ENCODE peak calls at places on chromosome 6, in six cellular contexts. One of them, this sample, is unnamed.

GRCh38 chr6:156175971-156176421 is 601.2 kb upstream of the ARID1B start:
- DNase-seq in psoas muscle: peak; percentile 61
- DNase-seq in BE2C: peak; percentile 51
- DNase-seq in fibroblast of lung: no peak
- DNase-seq in MM.1S: no peak
- DNase-seq in cardiac fibroblast: no peak
- DNase-seq in this sample: no peak

GRCh38 chr6:106163966-106164877 is 78.1 kb downstream of the PRDM1 start:
- DNase-seq in psoas muscle: peak; percentile 57
- DNase-seq in BE2C: no peak
- DNase-seq in fibroblast of lung: peak; percentile 93
- DNase-seq in MM.1S: peak; percentile 75
- DNase-seq in cardiac fibroblast: peak; percentile 95
- DNase-seq in this sample: peak; percentile 96

GRCh38 chr6:93105017-93105416 is 314.3 kb downstream of the EPHA7 start:
- DNase-seq in psoas muscle: no peak
- DNase-seq in BE2C: no peak
- DNase-seq in fibroblast of lung: peak; percentile 95
- DNase-seq in MM.1S: no peak
- DNase-seq in cardiac fibroblast: peak; percentile 8
- DNase-seq in this sample: peak; percentile 27

GRCh38 chr6:148166339-148166949 is 176.2 kb upstream of the SASH1 start:
- DNase-seq in psoas muscle: no peak
- DNase-seq in BE2C: no peak
- DNase-seq in fibroblast of lung: peak; percentile 81
- DNase-seq in MM.1S: peak; percentile 18
- DNase-seq in cardiac fibroblast: peak; percentile 80
- DNase-seq in this sample: peak; percentile 17

GRCh38 chr6:82015043-82015442 is 232.5 kb downstream of the IBTK start:
- DNase-seq in psoas muscle: no peak
- DNase-seq in BE2C: no peak
- DNase-seq in fibroblast of lung: no peak
- DNase-seq in MM.1S: no peak
- DNase-seq in cardiac fibroblast: peak; percentile 55
- DNase-seq in this sample: no peak

GRCh38 chr6:140809694-140810101 is 1323.0 kb upstream of the GJE1 start:
- DNase-seq in psoas muscle: no peak
- DNase-seq in BE2C: no peak
- DNase-seq in fibroblast of lung: no peak
- DNase-seq in MM.1S: peak; percentile 41
- DNase-seq in cardiac fibroblast: no peak
- DNase-seq in this sample: no peak

GRCh38 chr6:11815231-11815630 is 36.6 kb upstream of the ADTRP start:
- DNase-seq in psoas muscle: no peak
- DNase-seq in BE2C: no peak
- DNase-seq in fibroblast of lung: no peak
- DNase-seq in MM.1S: no peak
- DNase-seq in cardiac fibroblast: peak; percentile 55
- DNase-seq in this sample: peak; percentile 33

GRCh38 chr6:99933129-99933528 is 60.9 kb downstream of the MCHR2 start:
- DNase-seq in psoas muscle: no peak
- DNase-seq in BE2C: no peak
- DNase-seq in fibroblast of lung: peak; percentile 41
- DNase-seq in MM.1S: no peak
- DNase-seq in cardiac fibroblast: peak; percentile 79
- DNase-seq in this sample: peak; percentile 28

DNA sequence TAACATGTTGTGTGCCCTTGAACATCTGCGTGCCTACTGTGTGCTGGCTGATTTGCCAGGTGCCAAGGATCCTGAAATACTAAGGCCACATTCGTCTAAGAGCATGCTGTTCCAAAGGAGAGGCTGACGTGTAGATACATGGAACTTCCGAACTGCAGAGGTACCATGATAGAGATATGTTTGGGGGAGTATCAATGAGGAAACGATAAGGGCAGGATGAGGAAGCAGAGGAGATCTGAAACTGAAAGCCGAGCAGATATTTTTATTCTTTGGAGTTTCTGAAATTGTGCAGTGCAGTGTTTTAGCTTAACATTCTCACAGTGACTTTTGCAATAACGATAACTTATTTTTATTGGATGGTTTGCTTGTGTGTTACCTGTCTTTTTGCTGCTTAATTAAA is 24.3 kb downstream of the BMP6 start:
- DNase-seq in psoas muscle: no peak
- DNase-seq in BE2C: no peak
- DNase-seq in fibroblast of lung: no peak
- DNase-seq in MM.1S: no peak
- DNase-seq in cardiac fibroblast: no peak
- DNase-seq in this sample: no peak
- H3K4me3 ChIP-seq in psoas muscle: no peak overlapping the region
- H3K4me3 ChIP-seq in BE2C: no peak overlapping the region
- H3K4me3 ChIP-seq in fibroblast of lung: no peak overlapping the region
- H3K4me3 ChIP-seq in MM.1S: no peak overlapping the region
- H3K4me3 ChIP-seq in cardiac fibroblast: no peak overlapping the region
- H3K4me3 ChIP-seq in this sample: no peak overlapping the region

GRCh38 chr6:17986656-17987575 is 519 bp downstream of the KIF13A start:
- DNase-seq in psoas muscle: peak; percentile 78
- DNase-seq in BE2C: peak; percentile 28
- DNase-seq in fibroblast of lung: peak; percentile 57
- DNase-seq in MM.1S: peak; percentile 6
- DNase-seq in cardiac fibroblast: peak; percentile 58
- DNase-seq in this sample: no peak

GRCh38 chr6:17984822-17985660 is 2.4 kb downstream of the KIF13A start:
- DNase-seq in psoas muscle: no peak
- DNase-seq in BE2C: no peak
- DNase-seq in fibroblast of lung: peak; percentile 38
- DNase-seq in MM.1S: no peak
- DNase-seq in cardiac fibroblast: no peak
- DNase-seq in this sample: no peak

GRCh38 chr6:17985934-17986655 is 1.3 kb downstream of the KIF13A start:
- DNase-seq in psoas muscle: no peak
- DNase-seq in BE2C: no peak
- DNase-seq in fibroblast of lung: no peak
- DNase-seq in MM.1S: no peak
- DNase-seq in cardiac fibroblast: no peak
- DNase-seq in this sample: no peak

GRCh38 chr6:17983712-17984111 is 3.7 kb downstream of the KIF13A start:
- DNase-seq in psoas muscle: no peak
- DNase-seq in BE2C: no peak
- DNase-seq in fibroblast of lung: no peak
- DNase-seq in MM.1S: peak; percentile 38
- DNase-seq in cardiac fibroblast: no peak
- DNase-seq in this sample: no peak

DNA sequence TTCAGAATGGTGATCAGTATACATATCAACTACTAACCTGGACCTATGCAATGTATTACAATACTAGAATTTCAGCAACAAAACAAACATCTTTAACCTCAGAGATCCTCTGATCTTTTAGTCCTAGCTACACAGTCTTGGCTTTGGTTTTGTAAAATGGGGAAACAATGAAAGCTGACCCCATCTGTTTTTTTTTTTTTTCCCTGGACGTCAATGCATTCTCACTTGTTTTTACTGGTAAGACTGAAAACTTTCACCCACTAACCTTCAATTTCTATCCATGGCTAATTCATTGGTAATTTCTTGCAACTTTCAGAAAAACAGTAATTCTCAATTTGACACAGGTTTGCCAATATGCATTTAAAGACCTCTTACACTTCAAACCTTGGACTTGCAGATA is 3.0 kb downstream of the KIF13A start:
- DNase-seq in psoas muscle: no peak
- DNase-seq in BE2C: no peak
- DNase-seq in fibroblast of lung: peak; percentile 25
- DNase-seq in MM.1S: no peak
- DNase-seq in cardiac fibroblast: no peak
- DNase-seq in this sample: no peak
- H3K4me3 ChIP-seq in psoas muscle: peak overlapping the region; percentile 85
- H3K4me3 ChIP-seq in BE2C: no peak overlapping the region
- H3K4me3 ChIP-seq in fibroblast of lung: peak overlapping the region; percentile 85
- H3K4me3 ChIP-seq in MM.1S: no peak overlapping the region
- H3K4me3 ChIP-seq in cardiac fibroblast: peak overlapping the region; percentile 81
- H3K4me3 ChIP-seq in this sample: no peak overlapping the region

GRCh38 chr6:166861961-166862286 is 94.4 kb downstream of the RNASET2 start:
- DNase-seq in psoas muscle: no peak
- DNase-seq in BE2C: no peak
- DNase-seq in fibroblast of lung: no peak
- DNase-seq in MM.1S: no peak
- DNase-seq in cardiac fibroblast: no peak
- DNase-seq in this sample: no peak
- H3K4me3 ChIP-seq in psoas muscle: peak overlapping the region; percentile 67
- H3K4me3 ChIP-seq in BE2C: peak overlapping the region; percentile 82
- H3K4me3 ChIP-seq in fibroblast of lung: peak overlapping the region; percentile 49
- H3K4me3 ChIP-seq in MM.1S: peak overlapping the region; percentile 33
- H3K4me3 ChIP-seq in cardiac fibroblast: no peak overlapping the region
- H3K4me3 ChIP-seq in this sample: peak overlapping the region; percentile 48

GRCh38 chr6:25499851-25500250 is 152.2 kb upstream of the SCGN start:
- DNase-seq in psoas muscle: no peak
- DNase-seq in BE2C: no peak
- DNase-seq in fibroblast of lung: no peak
- DNase-seq in MM.1S: no peak
- DNase-seq in cardiac fibroblast: peak; percentile 12
- DNase-seq in this sample: no peak
- H3K4me3 ChIP-seq in psoas muscle: no peak overlapping the region
- H3K4me3 ChIP-seq in BE2C: no peak overlapping the region
- H3K4me3 ChIP-seq in fibroblast of lung: no peak overlapping the region
- H3K4me3 ChIP-seq in MM.1S: no peak overlapping the region
- H3K4me3 ChIP-seq in cardiac fibroblast: no peak overlapping the region
- H3K4me3 ChIP-seq in this sample: no peak overlapping the region

GRCh38 chr6:166304106-166304505 is 4.1 kb downstream of the PRR18 start:
- DNase-seq in psoas muscle: no peak
- DNase-seq in BE2C: no peak
- DNase-seq in fibroblast of lung: no peak
- DNase-seq in MM.1S: no peak
- DNase-seq in cardiac fibroblast: no peak
- DNase-seq in this sample: no peak

GRCh38 chr6:166305562-166306117 is 2.6 kb downstream of the PRR18 start:
- DNase-seq in psoas muscle: no peak
- DNase-seq in BE2C: no peak
- DNase-seq in fibroblast of lung: no peak
- DNase-seq in MM.1S: no peak
- DNase-seq in cardiac fibroblast: no peak
- DNase-seq in this sample: no peak

GRCh38 chr6:166307082-166307980 is 861 bp downstream of the PRR18 start:
- DNase-seq in psoas muscle: no peak
- DNase-seq in BE2C: peak; percentile 50
- DNase-seq in fibroblast of lung: no peak
- DNase-seq in MM.1S: no peak
- DNase-seq in cardiac fibroblast: no peak
- DNase-seq in this sample: no peak

GRCh38 chr6:166307981-166308768 is at the start of gene PRR18:
- DNase-seq in psoas muscle: no peak
- DNase-seq in BE2C: peak; percentile 44
- DNase-seq in fibroblast of lung: no peak
- DNase-seq in MM.1S: no peak
- DNase-seq in cardiac fibroblast: no peak
- DNase-seq in this sample: no peak

DNA sequence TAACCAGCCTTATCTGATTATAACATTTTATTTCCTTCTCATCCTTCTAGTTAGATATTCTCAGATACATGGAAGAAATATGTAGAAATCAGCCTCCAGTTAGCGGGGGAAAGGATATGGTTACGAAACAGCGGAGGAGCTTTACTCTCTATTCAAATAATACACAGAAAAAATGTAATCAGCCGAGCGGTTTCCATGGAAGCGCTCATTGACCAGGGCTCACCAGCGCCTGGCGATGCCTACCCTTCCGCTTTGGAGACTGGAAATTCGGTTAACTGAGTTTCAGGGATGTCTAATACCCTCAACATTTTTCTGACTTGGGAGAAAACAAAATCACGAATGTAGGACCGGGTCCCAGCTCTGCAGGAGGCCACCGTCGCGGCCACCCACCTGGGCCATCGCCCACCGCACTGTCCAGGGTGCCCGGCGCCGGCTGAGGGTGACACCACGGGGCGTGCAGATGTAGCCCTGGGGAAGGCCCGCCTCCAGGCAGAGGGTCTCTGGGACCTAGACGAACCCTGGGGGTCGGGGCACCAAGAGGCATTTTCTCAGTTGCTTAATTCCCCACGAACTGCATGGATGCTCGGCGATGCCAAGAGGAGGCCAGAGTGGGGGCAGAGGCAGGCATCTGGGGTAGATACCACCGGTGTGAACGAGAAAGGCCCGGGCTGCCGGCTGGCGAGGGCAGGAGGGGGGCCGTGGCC is 1.7 kb downstream of the PRR18 start:
- DNase-seq in psoas muscle: no peak
- DNase-seq in BE2C: no peak
- DNase-seq in fibroblast of lung: no peak
- DNase-seq in MM.1S: no peak
- DNase-seq in cardiac fibroblast: no peak
- DNase-seq in this sample: no peak
- H3K4me3 ChIP-seq in psoas muscle: peak overlapping the region; percentile 66
- H3K4me3 ChIP-seq in BE2C: no peak overlapping the region
- H3K4me3 ChIP-seq in fibroblast of lung: no peak overlapping the region
- H3K4me3 ChIP-seq in MM.1S: no peak overlapping the region
- H3K4me3 ChIP-seq in cardiac fibroblast: no peak overlapping the region
- H3K4me3 ChIP-seq in this sample: no peak overlapping the region

GRCh38 chr6:7541175-7542064 is at the start of gene DSP:
- DNase-seq in psoas muscle: peak; percentile 51
- DNase-seq in BE2C: no peak
- DNase-seq in fibroblast of lung: no peak
- DNase-seq in MM.1S: peak; percentile 66
- DNase-seq in cardiac fibroblast: no peak
- DNase-seq in this sample: no peak
- H3K4me3 ChIP-seq in psoas muscle: peak within 1 kb of the TSS; percentile 71
- H3K4me3 ChIP-seq in BE2C: no peak within 1 kb of the TSS
- H3K4me3 ChIP-seq in fibroblast of lung: peak within 1 kb of the TSS; percentile 46
- H3K4me3 ChIP-seq in MM.1S: peak within 1 kb of the TSS; percentile 73
- H3K4me3 ChIP-seq in cardiac fibroblast: peak within 1 kb of the TSS; percentile 67
- H3K4me3 ChIP-seq in this sample: peak within 1 kb of the TSS; percentile 74

DNA sequence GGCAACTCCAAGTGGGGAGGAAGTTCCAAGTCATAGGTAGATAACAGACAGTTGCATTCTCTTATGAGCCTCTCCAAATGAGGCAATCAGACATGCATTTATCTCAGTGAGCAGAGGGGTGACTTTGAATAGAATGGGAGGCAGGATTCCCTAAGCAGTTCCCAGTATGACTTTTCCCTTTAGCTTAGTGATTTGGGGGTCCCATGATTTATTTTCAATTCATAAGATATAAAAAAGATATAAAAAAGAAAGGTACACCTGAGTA is 823 bp upstream of the UFL1 start:
- DNase-seq in psoas muscle: no peak
- DNase-seq in BE2C: no peak
- DNase-seq in fibroblast of lung: no peak
- DNase-seq in MM.1S: no peak
- DNase-seq in cardiac fibroblast: peak; percentile 18
- DNase-seq in this sample: no peak
- H3K4me3 ChIP-seq in psoas muscle: peak overlapping the region; percentile 94
- H3K4me3 ChIP-seq in BE2C: peak overlapping the region; percentile 88
- H3K4me3 ChIP-seq in fibroblast of lung: peak overlapping the region; percentile 78
- H3K4me3 ChIP-seq in MM.1S: peak overlapping the region; percentile 96
- H3K4me3 ChIP-seq in cardiac fibroblast: peak overlapping the region; percentile 64
- H3K4me3 ChIP-seq in this sample: peak overlapping the region; percentile 61

GRCh38 chr6:166341915-166342292 is 441 bp downstream of the SFT2D1 start:
- DNase-seq in psoas muscle: no peak
- DNase-seq in BE2C: no peak
- DNase-seq in fibroblast of lung: peak; percentile 16
- DNase-seq in MM.1S: no peak
- DNase-seq in cardiac fibroblast: peak; percentile 23
- DNase-seq in this sample: no peak
- H3K4me3 ChIP-seq in psoas muscle: peak overlapping the region; percentile 87
- H3K4me3 ChIP-seq in BE2C: peak overlapping the region; percentile 88
- H3K4me3 ChIP-seq in fibroblast of lung: peak overlapping the region; percentile 93
- H3K4me3 ChIP-seq in MM.1S: peak overlapping the region; percentile 87
- H3K4me3 ChIP-seq in cardiac fibroblast: peak overlapping the region; percentile 99
- H3K4me3 ChIP-seq in this sample: peak overlapping the region; percentile 98

This sample was measured in skeletal muscle cell.